ENCODE peak calls at places on chromosomes 11 and 22, in ten cellular contexts. Q is activated CD4-positive, alpha-beta T cell treated with anti-CD3 and anti-CD28 coated beads, Interleukin-2, amount 50 U/mL, for 24 hours; J is stimulated activated CD8-positive, alpha-beta memory T cell treated with anti-CD3 and anti-CD28 coated beads, Interleukin-2, amount 100 ng/mL, for 48 hours; E is stomach; Y is caudate nucleus; A is stimulated activated CD4-positive, alpha-beta T cell treated with anti-CD3 and anti-CD28 coated beads, TNF-alpha, amount 100 ng/mL, for 48 hours; F is mesenchymal stem cell; W is lower leg skin; L is stimulated activated naive CD8-positive, alpha-beta T cell treated with anti-CD3 and anti-CD28 coated beads, Interleukin-15, Interleukin-2, amounts not matched to agents 100 U/mL and 50 U/mL, for 24 hours; V is GM12865. N is an unnamed sample.

GRCh38 chr11:104623518-104623917 is 274.7 kb downstream of the CASP12 start:
- DNase-seq in F (peak), W (no peak), A (no peak), V (no peak), Y (no peak), J (no peak), L (no peak), E (no peak), Q (no peak), N (no peak)

GRCh38 chr11:88169881-88170280 is 5.4 kb downstream of the RAB38 start:
- DNase-seq in A (no peak), L (no peak), Y (no peak), V (no peak), E (no peak), Q (no peak), W (no peak), F (no peak), J (no peak), N (no peak)

GRCh38 chr11:83150450-83150849 is 6.5 kb upstream of the PCF11 start:
- DNase-seq in V (no peak), Q (no peak), Y (no peak), W (no peak), A (no peak), L (no peak), J (no peak), E (no peak), F (no peak), N (no peak)

GRCh38 chr11:28632338-28632737 is 524.1 kb downstream of the METTL15 start:
- DNase-seq in A (no peak), Y (no peak), E (no peak), W (no peak), Q (no peak), F (no peak), J (no peak), V (no peak), L (no peak), N (no peak)

GRCh38 chr11:34185926-34186841 is 80.8 kb downstream of the NAT10 start:
- DNase-seq in L (no peak), Q (no peak), E (no peak), J (no peak), V (no peak), W (no peak), F (no peak), Y (no peak), A (no peak), N (no peak)

GRCh38 chr11:132099692-132100091 is 729.3 kb downstream of the NTM start:
- DNase-seq in A (no peak), Q (no peak), J (no peak), F (no peak), L (no peak), W (no peak), Y (no peak), V (peak), E (no peak), N (no peak)

GRCh38 chr11:64803846-64804345 is 882 bp upstream of the MAP4K2 start:
- DNase-seq in Y (no peak), Q (no peak), J (no peak), F (no peak), L (no peak), V (no peak), W (no peak), E (no peak), A (no peak), N (no peak)

GRCh38 chr22:41517172-41518047 is 26.9 kb downstream of the POLR3H start:
- DNase-seq in V (peak), Y (peak), F (peak), J (no peak), A (peak), Q (no peak), L (peak), W (peak), E (peak), N (peak)

GRCh38 chr11:119047205-119047604 is 9.8 kb downstream of the HYOU1 start:
- DNase-seq in J (no peak), Y (no peak), V (no peak), Q (no peak), L (no peak), E (no peak), A (no peak), W (no peak), F (no peak), N (no peak)

GRCh38 chr11:196786-197731 is 4.2 kb downstream of the SCGB1C1 start:
- DNase-seq in V (no peak), L (no peak), Q (no peak), A (no peak), Y (no peak), F (no peak), J (no peak), E (peak), W (peak), N (no peak)

GRCh38 chr11:6634534-6634933 is 15.3 kb upstream of the TPP1 start:
- DNase-seq in W (no peak), Q (no peak), Y (no peak), V (no peak), F (no peak), L (no peak), J (no peak), A (no peak), E (no peak), N (no peak)

GRCh38 chr11:30917859-30918478 is 331.8 kb upstream of the MPPED2 start:
- DNase-seq in A (no peak), J (no peak), E (no peak), F (peak), L (no peak), V (peak), Y (no peak), W (no peak), Q (no peak), N (peak)

GRCh38 chr22:46504586-46504985 is 32.8 kb downstream of the CELSR1 start:
- DNase-seq in F (no peak), E (no peak), Q (no peak), A (no peak), V (no peak), L (no peak), W (no peak), Y (no peak), J (no peak), N (no peak)

GRCh38 chr11:1879342-1879940 is 12.3 kb downstream of the PRR33 start:
- DNase-seq in F (no peak), E (no peak), V (no peak), Q (no peak), Y (no peak), L (no peak), A (no peak), J (no peak), W (peak), N (no peak)

GRCh38 chr11:45141631-45142030 is 4.8 kb upstream of the PRDM11 start:
- DNase-seq in E (no peak), F (no peak), A (no peak), V (no peak), J (no peak), L (no peak), W (peak), Y (no peak), Q (no peak), N (no peak)

GRCh38 chr11:9047986-9048522 is 43.3 kb downstream of the SCUBE2 start:
- DNase-seq in A (no peak), F (peak), Q (no peak), Y (no peak), W (no peak), E (no peak), V (no peak), L (no peak), J (no peak), N (no peak)

GRCh38 chr11:130798280-130798679 is 118.0 kb downstream of the SNX19 start:
- DNase-seq in W (no peak), V (no peak), Y (no peak), A (no peak), F (peak), E (no peak), L (no peak), Q (no peak), J (no peak), N (no peak)

GRCh38 chr11:65445101-65445603 is 22.6 kb downstream of the NEAT1 start:
- DNase-seq in F (peak), W (peak), A (no peak), E (no peak), L (no peak), V (peak), Q (no peak), J (no peak), Y (no peak), N (peak)

GRCh38 chr11:45560153-45560934 is 105.1 kb downstream of the CHST1 start:
- DNase-seq in A (no peak), W (no peak), E (no peak), J (no peak), L (no peak), Q (no peak), F (no peak), V (no peak), Y (no peak), N (no peak)